ENCODE peak calls at places on chromosomes 12 and 14, in eight cellular contexts. B is GM23248; R is Kasumi-1; E is AG20443; D is heart right ventricle; K is iPS DF 19.7; Y is naive thymus-derived CD8-positive, alpha-beta T cell; F is tibial artery. S is an unnamed sample.

GRCh38 chr12:64694130-64695078 is 64.8 kb downstream of the GNS start:
- DNase-seq in K (no peak), D (no peak), B (no peak), Y (no peak), E (no peak), R (no peak), F (no peak), S (no peak)

GRCh38 chr12:50620050-50620974 is 115.5 kb downstream of the DIP2B start:
- DNase-seq in E (peak), Y (no peak), R (no peak), B (peak), D (no peak), K (no peak), F (no peak), S (no peak)

GRCh38 chr14:105019861-105020814 is 745 bp downstream of the CDCA4 start:
- DNase-seq in E (peak), B (peak), R (peak), D (no peak), K (no peak), Y (peak), F (no peak), S (peak)

GRCh38 chr12:14952295-14952995 is 9.0 kb downstream of the ARHGDIB start:
- DNase-seq in Y (peak), R (peak), F (no peak), D (peak), B (peak), K (no peak), E (peak), S (peak)

GRCh38 chr14:32913725-32914124 is 25.0 kb upstream of the NPAS3 start:
- DNase-seq in B (no peak), F (no peak), K (no peak), R (no peak), Y (no peak), E (no peak), D (no peak), S (no peak)

GRCh38 chr14:68011629-68012028 is 192.1 kb downstream of the RAD51B start:
- DNase-seq in B (peak), D (no peak), Y (no peak), E (no peak), R (no peak), K (no peak), F (no peak), S (no peak)

GRCh38 chr14:79656086-79656485 is 555.2 kb downstream of the DIO2 start:
- DNase-seq in R (no peak), D (no peak), B (no peak), E (no peak), Y (no peak), F (no peak), K (no peak), S (no peak)

GRCh38 chr14:35534884-35535793 is 1.2 kb downstream of the INSM2 start:
- DNase-seq in R (peak), K (no peak), D (peak), Y (peak), F (peak), B (peak), E (peak), S (peak)

GRCh38 chr14:64628940-64629403 is 75.3 kb upstream of the PLEKHG3 start:
- DNase-seq in F (no peak), K (no peak), Y (no peak), R (no peak), B (peak), D (no peak), E (peak), S (no peak)

GRCh38 chr14:50926851-50927386 is 17.4 kb downstream of the PYGL start:
- DNase-seq in F (no peak), R (peak), K (no peak), Y (no peak), D (no peak), B (no peak), E (no peak), S (peak)

GRCh38 chr14:51595831-51596472 is 55.8 kb upstream of the FRMD6 start:
- DNase-seq in R (no peak), K (no peak), E (no peak), D (no peak), Y (no peak), B (no peak), F (no peak), S (no peak)

GRCh38 chr14:68976160-68977067 is 2.7 kb downstream of the ACTN1 start:
- DNase-seq in R (no peak), F (peak), K (no peak), E (peak), Y (no peak), D (peak), B (peak), S (peak)

GRCh38 chr12:118103601-118104382 is at the start of gene VSIG10:
- DNase-seq in E (peak), K (no peak), D (peak), R (peak), Y (peak), F (peak), B (peak), S (peak)

GRCh38 chr12:117403586-117404139 is 42.2 kb upstream of the NOS1 start:
- DNase-seq in E (no peak), D (no peak), K (no peak), B (no peak), R (no peak), F (no peak), Y (no peak), S (no peak)

GRCh38 chr12:56930241-56930640 is 4.0 kb downstream of the SDR9C7 start:
- DNase-seq in R (no peak), Y (no peak), K (no peak), D (no peak), E (no peak), B (no peak), F (no peak), S (no peak)

GRCh38 chr14:105201928-105202513 is 20.9 kb upstream of the NUDT14 start:
- DNase-seq in B (no peak), D (no peak), F (no peak), E (no peak), K (no peak), R (peak), Y (peak), S (peak)

GRCh38 chr12:1800646-1801284 is 19.6 kb upstream of the LRTM2 start:
- DNase-seq in K (no peak), E (no peak), B (peak), R (peak), Y (peak), F (no peak), D (no peak), S (peak)

GRCh38 chr14:100341301-100342031 is 18.3 kb downstream of the SLC25A47 start:
- DNase-seq in D (peak), B (peak), E (peak), K (no peak), Y (no peak), R (peak), F (peak), S (peak)

GRCh38 chr14:89479802-89480201 is 62.8 kb upstream of the FOXN3 start:
- DNase-seq in B (peak), Y (no peak), F (no peak), R (no peak), D (no peak), K (no peak), E (no peak), S (no peak)

GRCh38 chr12:126950266-126950665 is 1316.7 kb upstream of the TMEM132C start:
- DNase-seq in Y (no peak), K (no peak), D (no peak), E (no peak), B (no peak), R (no peak), F (no peak), S (no peak)

GRCh38 chr14:76516884-76517283 is 140.9 kb downstream of the ESRRB start:
- DNase-seq in Y (no peak), R (no peak), E (no peak), F (no peak), B (no peak), K (no peak), D (no peak), S (peak)

GRCh38 chr14:98959958-98960616 is 311.9 kb downstream of the BCL11B start:
- DNase-seq in R (no peak), F (no peak), Y (no peak), B (no peak), D (no peak), E (no peak), K (no peak), S (no peak)

GRCh38 chr12:54641089-54641488 is 6.4 kb upstream of the LACRT start:
- DNase-seq in K (no peak), Y (no peak), E (no peak), F (no peak), D (no peak), B (no peak), R (no peak), S (peak)

GRCh38 chr14:75579882-75580281 is 1.5 kb downstream of the FLVCR2 start:
- DNase-seq in Y (no peak), F (no peak), K (no peak), D (peak), E (no peak), B (no peak), R (no peak), S (no peak)

GRCh38 chr14:101851716-101852395 is 90.3 kb downstream of the PPP2R5C start:
- DNase-seq in Y (no peak), B (no peak), K (no peak), F (no peak), R (peak), E (no peak), D (no peak), S (peak)

GRCh38 chr14:76326918-76327689 is 48.8 kb upstream of the ESRRB start:
- DNase-seq in D (no peak), R (no peak), Y (no peak), K (no peak), E (no peak), B (no peak), F (no peak), S (peak)

GRCh38 chr14:51242545-51243490 is 2.8 kb downstream of the TMX1 start:
- DNase-seq in B (no peak), K (no peak), E (no peak), D (no peak), F (no peak), R (no peak), Y (no peak), S (peak)

GRCh38 chr12:209246-209645 is 4.7 kb downstream of the SLC6A12 start:
- DNase-seq in K (no peak), Y (no peak), F (no peak), D (no peak), R (no peak), E (no peak), B (no peak), S (no peak)